ENCODE peak calls at places on chromosomes 1 and 21, in eight cellular contexts. K is IMR-90, U is HCT116, W is H1, O is K562, A is SK-N-SH, Z is A549, J is GM12878. V is an unnamed sample.

GRCh38 chr1:7808253-7808844 is 24.3 kb downstream of the PER3 start:
- DNase-seq in U (peak; percentile 37), W (no peak), Z (peak; percentile 44), J (no peak), O (no peak), A (peak; percentile 40), K (peak; percentile 40), V (peak; percentile 30)

GRCh38 chr1:30801826-30802198 is 44.2 kb upstream of the LAPTM5 start:
- DNase-seq in J (no peak), W (no peak), A (peak; percentile 86), K (peak; percentile 48), O (peak; percentile 79), Z (peak; percentile 51), U (no peak), V (peak; percentile 37)

GRCh38 chr21:45405819-45406762 is 1.1 kb downstream of the COL18A1 start:
- DNase-seq in J (no peak), A (peak; percentile 65), Z (peak; percentile 27), W (no peak), K (peak; percentile 44), O (no peak), U (no peak), V (peak; percentile 45)

GRCh38 chr21:26115899-26116298 is 54.7 kb downstream of the APP start:
- DNase-seq in A (no peak), O (no peak), W (no peak), J (no peak), K (peak; percentile 75), Z (peak; percentile 6), U (no peak), V (no peak)

GRCh38 chr21:44428281-44428942 is 26.9 kb upstream of the LRRC3 start:
- DNase-seq in O (peak; percentile 85), K (no peak), J (no peak), Z (peak; percentile 83), A (peak; percentile 35), W (peak; percentile 77), U (peak; percentile 89), V (peak; percentile 26)

GRCh38 chr1:165381745-165382530 is 25.4 kb upstream of the LMX1A start:
- DNase-seq in O (no peak), J (no peak), U (no peak), W (no peak), K (no peak), Z (no peak), A (no peak), V (no peak)

GRCh38 chr1:15152318-15153183 is 996 bp upstream of the TMEM51 start:
- DNase-seq in A (peak; percentile 79), Z (peak; percentile 89), K (peak; percentile 91), W (no peak), U (peak; percentile 87), J (no peak), O (peak; percentile 68), V (peak; percentile 88)

GRCh38 chr1:221565718-221566117 is 176.2 kb downstream of the DUSP10 start:
- DNase-seq in K (no peak), O (no peak), Z (no peak), U (no peak), A (no peak), J (no peak), W (no peak), V (no peak)

GRCh38 chr1:31581821-31582810 is 5.8 kb downstream of the TINAGL1 start:
- DNase-seq in O (no peak), J (no peak), Z (no peak), A (no peak), W (no peak), K (no peak), U (no peak), V (no peak)

GRCh38 chr1:233479026-233479890 is 134.6 kb upstream of the KCNK1 start:
- DNase-seq in A (no peak), W (no peak), U (no peak), K (no peak), J (no peak), O (no peak), Z (no peak), V (peak; percentile 7)

GRCh38 chr21:22842875-22843274 is 1844.7 kb downstream of the NCAM2 start:
- DNase-seq in J (no peak), Z (no peak), K (no peak), O (no peak), A (no peak), W (no peak), U (no peak), V (no peak)

GRCh38 chr1:178564783-178565180 is 51.9 kb downstream of the TEX35 start:
- DNase-seq in Z (no peak), O (no peak), A (no peak), K (no peak), U (no peak), J (no peak), W (no peak), V (no peak)

GRCh38 chr1:145961109-145961424 is 3.2 kb upstream of the LIX1L start:
- DNase-seq in U (no peak), W (no peak), Z (no peak), K (no peak), J (no peak), A (peak; percentile 40), O (no peak), V (no peak)

GRCh38 chr1:168535536-168535935 is 8.3 kb downstream of the XCL2 start:
- DNase-seq in O (no peak), K (no peak), Z (no peak), W (no peak), U (no peak), A (no peak), J (no peak), V (no peak)

DNA sequence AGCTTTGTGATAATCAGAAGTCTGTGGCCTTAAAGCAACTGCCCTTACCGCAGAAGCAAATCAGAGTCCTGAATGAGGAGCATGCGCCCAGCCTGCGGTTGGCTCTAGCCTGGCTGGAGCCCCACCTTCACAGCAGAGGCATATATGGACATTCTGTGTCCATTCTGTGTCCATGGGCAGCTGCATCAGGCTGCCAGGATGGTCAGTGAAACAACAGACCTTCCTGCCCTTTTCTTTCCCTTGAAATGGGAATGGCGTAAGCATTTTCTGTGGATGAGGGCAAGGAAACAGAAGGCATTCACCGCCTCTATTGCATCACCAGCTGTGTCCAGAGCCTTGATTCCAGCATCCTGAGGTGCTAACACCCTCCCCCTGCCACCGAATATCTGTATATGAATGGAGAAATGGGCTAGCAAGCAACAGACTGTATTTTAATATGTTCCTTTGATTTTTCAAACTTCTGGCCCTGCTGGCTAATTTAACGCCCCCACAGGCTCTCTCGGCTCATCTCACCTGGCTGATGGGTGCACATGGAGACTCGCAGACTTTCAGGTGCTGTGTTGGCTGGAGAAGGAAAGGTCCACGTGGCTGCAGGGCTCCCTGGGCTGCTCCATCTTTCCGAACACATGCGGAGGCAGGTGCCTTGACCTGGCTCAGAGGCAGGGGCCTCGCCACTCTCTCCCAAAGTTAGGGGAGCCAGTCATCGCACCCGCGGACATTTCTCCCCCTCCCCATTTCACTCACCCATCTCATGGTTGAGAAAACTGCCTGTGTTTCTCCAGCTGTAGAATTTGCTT is 159.2 kb downstream of the GALNT2 start:
- DNase-seq in O (no peak), A (no peak), U (no peak), J (no peak), K (no peak), W (no peak), Z (no peak), V (no peak)
- TF ChIP-seq RAD21 in O (no peak), A (no peak), U (no peak), J (no peak), K (no peak), W (no peak), Z (no peak), V (no peak)

GRCh38 chr1:160125761-160126160 is 10.2 kb downstream of the ATP1A2 start:
- DNase-seq in Z (no peak), W (no peak), U (no peak), A (no peak), O (no peak), J (no peak), K (peak; percentile 52), V (no peak)

GRCh38 chr1:160127381-160127780 is 11.8 kb downstream of the ATP1A2 start:
- DNase-seq in O (no peak), W (no peak), A (no peak), J (no peak), K (no peak), U (no peak), Z (no peak), V (no peak)

GRCh38 chr1:160123726-160124125 is 8.2 kb downstream of the ATP1A2 start:
- DNase-seq in A (no peak), K (no peak), W (no peak), U (no peak), O (no peak), J (no peak), Z (no peak), V (no peak)

GRCh38 chr1:160122978-160123495 is 7.5 kb downstream of the ATP1A2 start:
- DNase-seq in O (no peak), J (no peak), Z (no peak), U (no peak), K (no peak), W (no peak), A (no peak), V (no peak)

DNA sequence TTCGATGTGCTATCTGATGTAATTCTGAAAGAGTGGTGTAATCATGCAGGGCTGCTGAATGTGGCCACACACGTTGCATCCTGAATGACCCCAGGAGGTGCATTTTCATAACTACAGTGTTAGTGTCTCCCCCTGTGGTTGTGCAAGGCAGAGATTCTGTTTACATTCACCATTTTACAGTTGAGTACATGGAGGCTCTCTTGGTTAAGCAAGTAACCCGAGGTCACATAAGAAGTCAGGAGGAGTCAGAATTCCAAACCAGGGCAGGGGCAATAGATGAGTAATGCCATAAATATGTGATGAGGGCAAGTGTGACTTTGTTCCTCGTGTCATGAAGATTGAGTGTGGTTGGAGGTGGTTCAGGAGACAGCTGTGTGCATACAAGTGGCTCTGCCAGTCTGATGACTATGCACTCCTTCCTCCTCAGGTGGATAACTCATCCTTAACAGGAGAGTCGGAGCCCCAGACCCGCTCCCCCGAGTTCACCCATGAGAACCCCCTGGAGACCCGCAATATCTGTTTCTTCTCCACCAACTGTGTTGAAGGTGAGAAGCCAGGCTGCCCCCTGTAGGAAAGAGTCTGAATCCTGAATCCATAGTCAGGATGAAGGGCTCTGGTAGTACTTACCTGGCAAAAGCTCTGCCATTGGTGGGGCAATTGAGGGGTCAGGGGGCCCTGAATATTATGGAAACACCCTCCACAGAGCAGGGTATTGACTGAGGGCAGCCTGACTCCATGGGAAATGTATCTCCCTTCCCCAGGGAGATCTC is 9.3 kb downstream of the ATP1A2 start:
- DNase-seq in K (peak; percentile 89), W (no peak), O (no peak), A (no peak), U (peak; percentile 52), J (no peak), Z (peak; percentile 94), V (peak; percentile 88)
- TF ChIP-seq RAD21 in K (no peak), W (peak; percentile 47), O (no peak), A (no peak), U (peak; percentile 10), J (no peak), Z (peak; percentile 64), V (no peak)

GRCh38 chr1:20481158-20481617 is 4.8 kb downstream of the CAMK2N1 start:
- DNase-seq in W (no peak), J (no peak), U (no peak), K (peak; percentile 31), O (no peak), Z (no peak), A (no peak), V (peak; percentile 69)
- TF ChIP-seq RAD21 in W (no peak), J (no peak), U (no peak), K (no peak), O (no peak), Z (no peak), A (no peak), V (no peak)

DNA sequence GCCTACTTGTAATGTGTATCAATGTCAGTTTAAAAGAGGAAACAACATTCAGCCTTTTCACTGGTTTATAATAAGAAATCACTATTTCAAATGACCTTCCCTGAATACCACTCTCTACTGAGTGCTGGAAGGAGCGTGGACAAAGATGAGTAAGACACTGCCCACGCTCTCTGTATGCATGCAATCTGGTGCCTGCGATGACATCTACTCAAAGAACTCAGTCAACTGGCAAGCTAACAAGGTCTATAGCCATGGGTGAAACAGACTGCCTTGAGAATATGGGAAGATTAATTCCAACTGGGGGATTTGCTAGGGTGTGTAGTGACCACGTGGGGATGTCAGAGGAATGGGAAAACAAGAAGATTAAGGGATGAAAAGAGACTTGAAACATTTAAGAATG is 49.4 kb upstream of the CXADR start:
- DNase-seq in K (peak; percentile 97), J (no peak), O (no peak), A (no peak), U (no peak), Z (peak; percentile 30), W (no peak), V (peak; percentile 40)
- TF ChIP-seq RAD21 in K (no peak), J (no peak), O (no peak), A (no peak), U (no peak), Z (no peak), W (no peak), V (no peak)

V was measured in HepG2.